ENCODE peak calls at places on chromosomes 3 and 15, in seven cellular contexts. One of them, this sample, is unnamed.

GRCh38 chr15:59143281-59143680 is 38.3 kb downstream of the CCNB2 start:
- DNase-seq in NCI-H446: no peak
- DNase-seq in adrenal gland: no peak
- DNase-seq in naive thymus-derived CD8-positive, alpha-beta T cell: no peak
- DNase-seq in right cardiac atrium: no peak
- DNase-seq in NCI-H748 treated with DMSO at 0.1 percent for 48 hours: no peak
- DNase-seq in A549: no peak
- DNase-seq in this sample: no peak

GRCh38 chr3:169430687-169431404 is 232.7 kb downstream of the MECOM start:
- DNase-seq in adrenal gland: no peak
- DNase-seq in A549: no peak
- DNase-seq in naive thymus-derived CD8-positive, alpha-beta T cell: no peak
- DNase-seq in NCI-H446: no peak
- DNase-seq in right cardiac atrium: peak; percentile 37
- DNase-seq in NCI-H748 treated with DMSO at 0.1 percent for 48 hours: no peak
- DNase-seq in this sample: no peak

GRCh38 chr15:71747128-71748083 is 62.9 kb upstream of the NR2E3 start:
- DNase-seq in right cardiac atrium: no peak
- DNase-seq in naive thymus-derived CD8-positive, alpha-beta T cell: no peak
- DNase-seq in A549: peak; percentile 98
- DNase-seq in NCI-H748 treated with DMSO at 0.1 percent for 48 hours: no peak
- DNase-seq in adrenal gland: peak; percentile 60
- DNase-seq in NCI-H446: no peak
- DNase-seq in this sample: no peak

GRCh38 chr3:138469869-138470268 is 35.5 kb downstream of the ESYT3 start:
- DNase-seq in A549: no peak
- DNase-seq in NCI-H446: no peak
- DNase-seq in naive thymus-derived CD8-positive, alpha-beta T cell: no peak
- DNase-seq in adrenal gland: no peak
- DNase-seq in NCI-H748 treated with DMSO at 0.1 percent for 48 hours: no peak
- DNase-seq in right cardiac atrium: no peak
- DNase-seq in this sample: no peak

GRCh38 chr3:178059836-178060235 is 476.4 kb upstream of the KCNMB2 start:
- DNase-seq in right cardiac atrium: no peak
- DNase-seq in NCI-H446: no peak
- DNase-seq in A549: no peak
- DNase-seq in naive thymus-derived CD8-positive, alpha-beta T cell: no peak
- DNase-seq in NCI-H748 treated with DMSO at 0.1 percent for 48 hours: no peak
- DNase-seq in adrenal gland: no peak
- DNase-seq in this sample: no peak

GRCh38 chr3:175601521-175601920 is 742.4 kb downstream of the NAALADL2 start:
- DNase-seq in right cardiac atrium: no peak
- DNase-seq in NCI-H748 treated with DMSO at 0.1 percent for 48 hours: no peak
- DNase-seq in naive thymus-derived CD8-positive, alpha-beta T cell: no peak
- DNase-seq in NCI-H446: no peak
- DNase-seq in adrenal gland: no peak
- DNase-seq in A549: no peak
- DNase-seq in this sample: no peak

GRCh38 chr3:53880396-53881345 is 1.3 kb downstream of the ACTR8 start:
- DNase-seq in A549: no peak
- DNase-seq in naive thymus-derived CD8-positive, alpha-beta T cell: no peak
- DNase-seq in adrenal gland: no peak
- DNase-seq in NCI-H748 treated with DMSO at 0.1 percent for 48 hours: no peak
- DNase-seq in right cardiac atrium: no peak
- DNase-seq in NCI-H446: no peak
- DNase-seq in this sample: no peak

GRCh38 chr15:31263751-31264533 is 62.7 kb upstream of the KLF13 start:
- DNase-seq in right cardiac atrium: peak; percentile 91
- DNase-seq in NCI-H446: peak; percentile 60
- DNase-seq in naive thymus-derived CD8-positive, alpha-beta T cell: peak; percentile 88
- DNase-seq in A549: no peak
- DNase-seq in NCI-H748 treated with DMSO at 0.1 percent for 48 hours: peak; percentile 19
- DNase-seq in adrenal gland: peak; percentile 72
- DNase-seq in this sample: peak; percentile 64

GRCh38 chr15:74343127-74343796 is 24.2 kb downstream of the CYP11A1 start:
- DNase-seq in NCI-H446: no peak
- DNase-seq in naive thymus-derived CD8-positive, alpha-beta T cell: peak; percentile 28
- DNase-seq in right cardiac atrium: no peak
- DNase-seq in NCI-H748 treated with DMSO at 0.1 percent for 48 hours: no peak
- DNase-seq in adrenal gland: no peak
- DNase-seq in A549: no peak
- DNase-seq in this sample: no peak

GRCh38 chr3:63976166-63976861 is 47.0 kb downstream of the PSMD6 start:
- DNase-seq in A549: no peak
- DNase-seq in adrenal gland: no peak
- DNase-seq in NCI-H748 treated with DMSO at 0.1 percent for 48 hours: no peak
- DNase-seq in naive thymus-derived CD8-positive, alpha-beta T cell: no peak
- DNase-seq in right cardiac atrium: no peak
- DNase-seq in NCI-H446: no peak
- DNase-seq in this sample: no peak

GRCh38 chr3:147618636-147619035 is 209.5 kb downstream of the ZIC1 start:
- DNase-seq in A549: no peak
- DNase-seq in naive thymus-derived CD8-positive, alpha-beta T cell: no peak
- DNase-seq in adrenal gland: no peak
- DNase-seq in NCI-H748 treated with DMSO at 0.1 percent for 48 hours: no peak
- DNase-seq in right cardiac atrium: no peak
- DNase-seq in NCI-H446: no peak
- DNase-seq in this sample: no peak

GRCh38 chr3:59774613-59775012 is 724.8 kb upstream of the CFAP20DC start:
- DNase-seq in A549: no peak
- DNase-seq in NCI-H446: no peak
- DNase-seq in NCI-H748 treated with DMSO at 0.1 percent for 48 hours: no peak
- DNase-seq in adrenal gland: no peak
- DNase-seq in right cardiac atrium: no peak
- DNase-seq in naive thymus-derived CD8-positive, alpha-beta T cell: no peak
- DNase-seq in this sample: no peak

GRCh38 chr3:12479919-12480425 is 4.3 kb upstream of the TSEN2 start:
- DNase-seq in naive thymus-derived CD8-positive, alpha-beta T cell: no peak
- DNase-seq in NCI-H748 treated with DMSO at 0.1 percent for 48 hours: peak; percentile 43
- DNase-seq in adrenal gland: no peak
- DNase-seq in NCI-H446: peak; percentile 47
- DNase-seq in right cardiac atrium: peak; percentile 68
- DNase-seq in A549: peak; percentile 82
- DNase-seq in this sample: peak; percentile 37

GRCh38 chr15:51131596-51132290 is 37.0 kb upstream of the TNFAIP8L3 start:
- DNase-seq in naive thymus-derived CD8-positive, alpha-beta T cell: no peak
- DNase-seq in right cardiac atrium: no peak
- DNase-seq in NCI-H748 treated with DMSO at 0.1 percent for 48 hours: no peak
- DNase-seq in adrenal gland: no peak
- DNase-seq in NCI-H446: no peak
- DNase-seq in A549: no peak
- DNase-seq in this sample: no peak

GRCh38 chr3:198071602-198072285 is 111.7 kb downstream of the LMLN start:
- DNase-seq in NCI-H748 treated with DMSO at 0.1 percent for 48 hours: no peak
- DNase-seq in adrenal gland: no peak
- DNase-seq in A549: peak; percentile 28
- DNase-seq in naive thymus-derived CD8-positive, alpha-beta T cell: no peak
- DNase-seq in right cardiac atrium: no peak
- DNase-seq in NCI-H446: peak; percentile 4
- DNase-seq in this sample: no peak

GRCh38 chr3:34106879-34107278 is 308.4 kb downstream of the PDCD6IP start:
- DNase-seq in NCI-H748 treated with DMSO at 0.1 percent for 48 hours: peak; percentile 51
- DNase-seq in naive thymus-derived CD8-positive, alpha-beta T cell: no peak
- DNase-seq in A549: no peak
- DNase-seq in right cardiac atrium: no peak
- DNase-seq in adrenal gland: no peak
- DNase-seq in NCI-H446: peak; percentile 35
- DNase-seq in this sample: peak; percentile 8

GRCh38 chr3:135967867-135968266 is 2.3 kb downstream of the PPP2R3A start:
- DNase-seq in right cardiac atrium: no peak
- DNase-seq in A549: no peak
- DNase-seq in adrenal gland: no peak
- DNase-seq in naive thymus-derived CD8-positive, alpha-beta T cell: no peak
- DNase-seq in NCI-H748 treated with DMSO at 0.1 percent for 48 hours: no peak
- DNase-seq in NCI-H446: no peak
- DNase-seq in this sample: no peak

GRCh38 chr3:61719278-61719977 is 158.1 kb downstream of the PTPRG start:
- DNase-seq in naive thymus-derived CD8-positive, alpha-beta T cell: no peak
- DNase-seq in right cardiac atrium: peak; percentile 50
- DNase-seq in A549: no peak
- DNase-seq in NCI-H748 treated with DMSO at 0.1 percent for 48 hours: no peak
- DNase-seq in adrenal gland: no peak
- DNase-seq in NCI-H446: no peak
- DNase-seq in this sample: no peak

GRCh38 chr3:50269460-50269859 is 513 bp downstream of the SEMA3B start:
- DNase-seq in naive thymus-derived CD8-positive, alpha-beta T cell: no peak
- DNase-seq in NCI-H748 treated with DMSO at 0.1 percent for 48 hours: no peak
- DNase-seq in right cardiac atrium: no peak
- DNase-seq in A549: no peak
- DNase-seq in NCI-H446: no peak
- DNase-seq in adrenal gland: no peak
- DNase-seq in this sample: no peak

GRCh38 chr15:84797212-84797611 is 19.9 kb upstream of the ALPK3 start:
- DNase-seq in A549: no peak
- DNase-seq in naive thymus-derived CD8-positive, alpha-beta T cell: no peak
- DNase-seq in right cardiac atrium: no peak
- DNase-seq in NCI-H748 treated with DMSO at 0.1 percent for 48 hours: no peak
- DNase-seq in NCI-H446: no peak
- DNase-seq in adrenal gland: no peak
- DNase-seq in this sample: no peak

GRCh38 chr15:41894251-41894790 is 468 bp upstream of the SPTBN5 start:
- DNase-seq in NCI-H748 treated with DMSO at 0.1 percent for 48 hours: no peak
- DNase-seq in NCI-H446: no peak
- DNase-seq in adrenal gland: no peak
- DNase-seq in A549: no peak
- DNase-seq in right cardiac atrium: no peak
- DNase-seq in naive thymus-derived CD8-positive, alpha-beta T cell: peak; percentile 60
- DNase-seq in this sample: no peak

This sample was measured in NCI-H1092.